ENCODE peak calls at places on chromosome 9, in ten cellular contexts. C, B, Q, L, D, M, X, A, I and K are unnamed samples.

GRCh38 chr9:10015755-10016154 is 597.0 kb downstream of the PTPRD start:
- DNase-seq in C (no peak), B (no peak), Q (no peak), L (no peak), D (no peak), M (no peak), X (no peak), A (no peak), I (no peak), K (no peak)

GRCh38 chr9:74742792-74743389 is 144.8 kb downstream of the TRPM6 start:
- DNase-seq in C (no peak), B (peak), Q (peak), L (peak), D (no peak), M (no peak), X (no peak), A (no peak), I (no peak), K (peak)

GRCh38 chr9:36053971-36054370 is 17.3 kb downstream of the RECK start:
- DNase-seq in C (no peak), B (no peak), Q (no peak), L (peak), D (no peak), M (no peak), X (no peak), A (no peak), I (no peak), K (peak)

GRCh38 chr9:133711428-133712220 is 26.5 kb downstream of the SARDH start:
- DNase-seq in C (no peak), B (no peak), Q (no peak), L (no peak), D (peak), M (no peak), X (peak), A (no peak), I (no peak), K (peak)

GRCh38 chr9:78296208-78296892 is 575 bp upstream of the PSAT1 start:
- DNase-seq in C (peak), B (peak), Q (no peak), L (peak), D (no peak), M (no peak), X (no peak), A (peak), I (no peak), K (peak)

GRCh38 chr9:78189461-78189860 is 46.4 kb upstream of the CEP78 start:
- DNase-seq in C (no peak), B (no peak), Q (no peak), L (no peak), D (no peak), M (no peak), X (no peak), A (no peak), I (no peak), K (no peak)

GRCh38 chr9:74838351-74838750 is 49.4 kb downstream of the TRPM6 start:
- DNase-seq in C (no peak), B (peak), Q (no peak), L (peak), D (no peak), M (no peak), X (no peak), A (no peak), I (no peak), K (no peak)

GRCh38 chr9:99779277-99779676 is 42.4 kb upstream of the NR4A3 start:
- DNase-seq in C (no peak), B (no peak), Q (no peak), L (no peak), D (no peak), M (no peak), X (no peak), A (no peak), I (no peak), K (no peak)

GRCh38 chr9:137349471-137350033 is 47.5 kb upstream of the NRARP start:
- DNase-seq in C (no peak), B (no peak), Q (no peak), L (no peak), D (no peak), M (no peak), X (no peak), A (no peak), I (no peak), K (no peak)

DNA sequence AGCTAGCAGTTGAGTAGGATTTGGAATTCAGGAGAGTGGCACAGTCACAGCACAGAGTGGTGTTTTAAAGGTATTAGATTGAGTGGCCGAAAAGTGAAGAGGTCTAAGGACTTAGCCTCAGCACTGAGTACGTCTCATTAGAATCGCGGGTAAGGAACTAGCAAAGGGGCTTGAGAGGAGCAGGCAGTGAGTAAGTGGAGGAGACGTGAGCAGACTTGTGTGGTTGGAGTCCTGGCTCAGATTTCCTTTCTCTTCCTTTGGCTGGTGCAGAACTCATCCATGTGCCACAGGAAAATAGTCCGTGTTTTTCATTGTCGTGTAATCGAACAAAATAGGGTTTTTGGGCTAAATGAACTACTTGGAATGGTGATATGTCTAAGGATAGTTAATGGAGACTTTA is 3.4 kb downstream of the EXOSC2 start:
- DNase-seq in C (no peak), B (no peak), Q (no peak), L (no peak), D (no peak), M (no peak), X (no peak), A (no peak), I (no peak), K (no peak)
- H3K27ac ChIP-seq in C (no peak), B (no peak), Q (no peak), L (no peak), D (no peak), M (no peak), X (no peak), A (no peak), I (no peak), K (no peak)

DNA sequence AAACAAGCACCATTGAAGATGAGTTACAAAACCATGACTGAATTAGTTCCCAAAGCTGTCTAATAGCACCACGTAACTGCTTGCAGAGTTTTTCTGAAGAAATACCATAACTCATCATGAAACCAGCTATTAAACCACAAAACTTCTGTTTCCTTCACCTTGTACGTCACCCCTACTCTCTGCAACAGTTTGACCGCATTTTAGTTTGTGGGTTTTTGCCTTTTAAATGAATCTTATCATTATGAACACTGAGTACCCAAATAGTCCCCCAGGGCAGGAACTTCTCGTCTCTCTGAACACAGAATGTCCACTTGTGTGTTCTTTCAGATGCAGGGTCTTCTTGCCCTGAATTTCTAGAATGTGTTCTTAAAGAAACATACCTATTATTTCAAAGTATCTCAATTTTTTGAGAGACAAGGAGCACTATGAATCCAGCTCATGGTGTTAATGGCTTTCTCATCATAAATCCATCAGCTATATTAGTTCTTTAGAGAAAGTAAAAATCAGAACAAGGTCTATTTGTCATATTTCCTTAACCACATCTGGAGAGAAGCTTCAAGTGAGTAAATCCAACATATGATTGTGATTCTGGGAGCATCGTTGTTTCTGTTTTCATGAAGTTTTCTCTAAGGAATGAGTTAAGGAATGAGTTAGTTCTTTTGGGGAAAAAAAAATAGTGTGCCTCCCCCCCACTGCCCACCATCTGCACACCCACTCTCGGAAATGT is 210.5 kb downstream of the AUH start:
- DNase-seq in C (no peak), B (peak), Q (peak), L (peak), D (no peak), M (no peak), X (no peak), A (no peak), I (no peak), K (peak)
- H3K4me3 ChIP-seq in C (no peak), B (no peak), Q (no peak), L (no peak), D (no peak), M (no peak), X (no peak), A (no peak), I (no peak), K (no peak)

GRCh38 chr9:95110956-95111525 is 206.5 kb downstream of the FANCC start:
- DNase-seq in C (no peak), B (no peak), Q (no peak), L (no peak), D (no peak), M (no peak), X (no peak), A (no peak), I (no peak), K (no peak)
- H3K27ac ChIP-seq in C (peak), B (no peak), Q (peak), L (no peak), D (no peak), M (no peak), X (peak), A (peak), I (no peak), K (no peak)

GRCh38 chr9:20725675-20726074 is 41.6 kb downstream of the FOCAD start:
- DNase-seq in C (no peak), B (no peak), Q (no peak), L (no peak), D (no peak), M (no peak), X (no peak), A (no peak), I (no peak), K (no peak)
- H3K4me3 ChIP-seq in C (no peak), B (no peak), Q (no peak), L (no peak), D (no peak), M (no peak), X (no peak), A (no peak), I (no peak), K (no peak)

DNA sequence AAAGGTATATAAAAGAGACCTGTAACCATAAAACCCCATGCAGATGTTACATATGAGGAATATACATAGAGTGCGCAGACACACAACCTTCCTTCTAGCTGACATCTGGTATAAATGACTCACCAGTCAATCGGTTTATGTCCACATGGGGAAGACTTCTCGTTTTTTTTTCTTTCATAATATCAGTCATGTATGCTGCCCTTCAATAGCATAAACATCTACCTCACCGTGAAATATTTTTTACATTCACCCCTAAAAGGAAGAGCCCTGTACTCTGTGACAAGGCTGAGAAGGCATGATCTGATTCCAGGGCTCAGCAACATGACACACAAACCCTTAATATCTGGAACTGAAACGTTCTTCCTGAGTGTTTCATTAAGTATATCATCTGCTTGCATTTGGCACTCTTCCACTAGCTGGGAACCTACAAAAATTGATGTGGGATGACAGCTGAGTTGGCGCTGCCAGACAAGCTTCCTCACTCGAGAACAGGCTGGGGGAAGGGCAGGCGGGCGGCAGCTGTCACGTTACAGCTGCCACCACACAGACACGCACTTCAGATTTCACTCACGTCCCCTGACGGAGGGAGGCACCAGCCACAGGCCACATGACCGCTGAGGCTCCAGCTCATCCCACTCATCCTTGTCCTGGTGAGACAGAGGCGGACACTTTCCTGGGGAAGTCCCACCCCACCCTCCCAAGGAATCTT is 74.2 kb downstream of the SHB start:
- DNase-seq in C (peak), B (no peak), Q (peak), L (peak), D (peak), M (no peak), X (peak), A (peak), I (no peak), K (peak)
- H3K27ac ChIP-seq in C (peak), B (no peak), Q (peak), L (peak), D (no peak), M (no peak), X (no peak), A (peak), I (peak), K (peak)

GRCh38 chr9:20854444-20854843 is 170.4 kb downstream of the FOCAD start:
- DNase-seq in C (no peak), B (no peak), Q (no peak), L (peak), D (no peak), M (no peak), X (no peak), A (no peak), I (no peak), K (peak)
- H3K4me3 ChIP-seq in C (no peak), B (no peak), Q (no peak), L (no peak), D (no peak), M (no peak), X (no peak), A (no peak), I (no peak), K (no peak)

DNA sequence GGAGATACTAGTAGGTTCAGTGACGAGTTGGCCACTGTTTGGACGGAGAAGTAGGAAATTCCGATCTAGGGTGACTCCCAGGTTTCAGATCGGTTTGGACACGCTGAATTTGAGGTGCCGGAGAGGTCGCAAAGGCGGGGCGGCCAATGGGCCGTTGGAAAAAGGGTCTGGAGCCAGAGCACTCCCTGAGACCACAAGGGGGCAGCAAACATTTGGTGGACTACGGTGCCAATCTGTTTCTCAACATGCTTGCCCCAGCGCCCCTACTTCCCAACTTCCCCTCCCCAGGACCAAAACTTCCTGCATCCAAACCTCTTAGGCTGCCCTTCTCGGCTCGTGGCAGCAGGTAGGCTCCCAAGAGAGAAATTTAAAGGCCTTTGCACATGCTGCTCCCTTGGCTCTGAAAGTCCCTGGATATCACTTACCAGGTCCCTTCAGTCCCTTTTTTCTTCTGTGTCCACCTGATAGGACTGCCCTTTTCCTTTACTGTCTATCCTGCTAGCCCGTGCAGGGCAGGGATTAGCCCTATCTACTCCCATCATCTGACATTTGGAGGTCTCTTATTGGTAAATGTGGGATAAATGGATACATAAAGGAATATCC is 992 bp upstream of the RPP25L start:
- DNase-seq in C (peak), B (peak), Q (peak), L (peak), D (peak), M (peak), X (peak), A (peak), I (no peak), K (peak)
- H3K27ac ChIP-seq in C (peak), B (peak), Q (peak), L (peak), D (no peak), M (peak), X (no peak), A (peak), I (peak), K (no peak)

DNA sequence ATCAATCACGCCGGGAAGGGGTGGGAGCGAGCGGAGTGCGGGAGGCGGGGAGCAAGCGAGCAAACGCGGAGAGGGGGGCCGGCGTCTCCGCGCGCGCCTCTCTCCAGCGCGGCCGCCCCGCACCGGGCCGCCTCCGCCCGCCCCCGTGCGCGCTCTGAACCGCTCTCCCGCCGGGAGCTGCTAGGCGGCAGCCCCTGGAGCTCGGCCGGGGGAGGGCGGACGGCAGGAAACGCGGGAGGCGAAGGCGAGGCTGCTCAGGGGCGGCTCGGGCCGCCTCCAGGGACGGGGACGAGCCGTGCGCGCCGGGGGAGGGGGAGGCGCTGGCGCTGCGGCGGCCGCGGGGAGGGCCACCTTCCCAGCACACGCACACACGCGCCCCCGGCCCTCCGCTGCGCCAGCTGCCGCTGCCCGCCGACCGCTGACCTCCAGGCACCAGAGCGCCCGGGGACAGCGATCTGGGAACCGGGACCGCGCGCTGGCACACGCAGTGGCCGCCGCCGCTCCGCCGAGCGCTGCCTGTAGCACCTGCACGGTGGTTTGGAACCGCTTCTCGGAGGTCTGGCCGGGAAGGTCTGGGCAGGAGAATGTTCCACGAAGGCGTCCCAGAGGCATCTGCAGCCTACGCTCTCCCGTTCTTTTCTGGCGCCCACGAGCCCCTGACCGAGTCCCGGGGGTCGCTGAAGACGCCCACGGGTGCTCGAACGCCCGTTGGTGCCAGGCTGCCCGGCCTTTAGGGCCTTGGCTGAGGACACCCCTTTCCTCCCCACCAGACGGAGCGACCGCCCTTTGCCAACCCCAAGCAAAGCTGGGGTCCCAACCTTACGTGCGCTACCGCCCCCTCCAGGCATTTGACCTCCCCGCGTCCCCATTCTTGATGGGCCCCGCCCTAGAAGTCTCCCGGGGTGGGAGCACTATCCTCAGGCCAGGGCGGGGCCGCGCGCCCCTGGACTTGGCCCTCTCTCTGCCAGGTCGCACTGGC is at the start of gene GABBR2:
- DNase-seq in C (no peak), B (no peak), Q (no peak), L (peak), D (no peak), M (no peak), X (no peak), A (peak), I (no peak), K (no peak)
- H3K4me3 ChIP-seq in C (peak), B (no peak), Q (no peak), L (peak), D (no peak), M (no peak), X (peak), A (peak), I (peak), K (peak)

DNA sequence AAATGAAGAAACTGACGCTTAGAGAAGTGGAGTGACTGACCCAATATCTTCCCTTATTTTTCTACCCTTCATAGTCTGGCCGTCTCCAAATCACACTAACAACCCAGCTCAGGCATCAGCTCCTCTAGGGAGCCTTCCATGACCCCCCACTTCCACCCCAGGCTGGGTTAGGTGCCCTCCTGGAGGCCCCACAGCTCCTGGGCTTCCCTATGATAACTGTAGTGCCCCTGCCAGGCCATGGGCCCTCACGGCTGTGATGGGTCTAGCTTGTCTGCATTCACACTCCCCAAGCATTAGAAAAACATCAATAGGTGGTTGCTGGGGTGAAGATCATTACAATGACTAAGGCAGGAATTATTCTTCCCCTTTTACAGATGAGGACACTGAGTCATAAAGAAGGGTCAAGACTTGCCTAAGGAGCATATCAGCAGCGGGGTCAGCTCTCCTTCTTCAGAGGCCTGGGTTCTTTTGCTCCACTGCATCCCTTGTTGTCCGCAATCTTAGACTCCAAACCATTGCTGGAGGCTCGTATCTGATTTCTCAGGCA is 7.3 kb downstream of the CORO2A start:
- DNase-seq in C (peak), B (no peak), Q (no peak), L (no peak), D (no peak), M (no peak), X (no peak), A (no peak), I (no peak), K (no peak)
- H3K27ac ChIP-seq in C (no peak), B (no peak), Q (no peak), L (no peak), D (no peak), M (no peak), X (no peak), A (no peak), I (no peak), K (no peak)